ENCODE peak calls at places on chromosome 6, in six cellular contexts. L, K, R, P, T and G are unnamed samples.

GRCh38 chr6:117165921-117166499 is 99.3 kb upstream of the VGLL2 start:
- DNase-seq in L (no peak), K (no peak), R (no peak), P (no peak), T (no peak), G (peak)

GRCh38 chr6:18226451-18226850 is 37.9 kb downstream of the DEK start:
- DNase-seq in L (peak), K (no peak), R (peak), P (no peak), T (no peak), G (peak)

GRCh38 chr6:109793793-109794192 is 102.7 kb downstream of the FIG4 start:
- DNase-seq in L (peak), K (no peak), R (peak), P (no peak), T (no peak), G (peak)

GRCh38 chr6:25278557-25278913 is 639 bp upstream of the CARMIL1 start:
- DNase-seq in L (no peak), K (no peak), R (peak), P (no peak), T (no peak), G (no peak)

GRCh38 chr6:29764422-29765196 is 41.4 kb downstream of the HLA-F start:
- DNase-seq in L (no peak), K (peak), R (no peak), P (no peak), T (no peak), G (no peak)

GRCh38 chr6:142913511-142914047 is 31.4 kb downstream of the HIVEP2 start:
- DNase-seq in L (no peak), K (no peak), R (peak), P (no peak), T (no peak), G (no peak)

GRCh38 chr6:158131926-158132325 is 36.1 kb downstream of the SERAC1 start:
- DNase-seq in L (peak), K (no peak), R (peak), P (no peak), T (no peak), G (peak)

GRCh38 chr6:154882107-154882506 is 113.0 kb upstream of the TIAM2 start:
- DNase-seq in L (peak), K (no peak), R (no peak), P (no peak), T (no peak), G (no peak)

GRCh38 chr6:134238960-134239795 is 78.7 kb downstream of the SGK1 start:
- DNase-seq in L (no peak), K (no peak), R (no peak), P (no peak), T (no peak), G (no peak)

GRCh38 chr6:139416146-139416545 is 41.7 kb upstream of the CITED2 start:
- DNase-seq in L (peak), K (no peak), R (no peak), P (no peak), T (no peak), G (peak)

DNA sequence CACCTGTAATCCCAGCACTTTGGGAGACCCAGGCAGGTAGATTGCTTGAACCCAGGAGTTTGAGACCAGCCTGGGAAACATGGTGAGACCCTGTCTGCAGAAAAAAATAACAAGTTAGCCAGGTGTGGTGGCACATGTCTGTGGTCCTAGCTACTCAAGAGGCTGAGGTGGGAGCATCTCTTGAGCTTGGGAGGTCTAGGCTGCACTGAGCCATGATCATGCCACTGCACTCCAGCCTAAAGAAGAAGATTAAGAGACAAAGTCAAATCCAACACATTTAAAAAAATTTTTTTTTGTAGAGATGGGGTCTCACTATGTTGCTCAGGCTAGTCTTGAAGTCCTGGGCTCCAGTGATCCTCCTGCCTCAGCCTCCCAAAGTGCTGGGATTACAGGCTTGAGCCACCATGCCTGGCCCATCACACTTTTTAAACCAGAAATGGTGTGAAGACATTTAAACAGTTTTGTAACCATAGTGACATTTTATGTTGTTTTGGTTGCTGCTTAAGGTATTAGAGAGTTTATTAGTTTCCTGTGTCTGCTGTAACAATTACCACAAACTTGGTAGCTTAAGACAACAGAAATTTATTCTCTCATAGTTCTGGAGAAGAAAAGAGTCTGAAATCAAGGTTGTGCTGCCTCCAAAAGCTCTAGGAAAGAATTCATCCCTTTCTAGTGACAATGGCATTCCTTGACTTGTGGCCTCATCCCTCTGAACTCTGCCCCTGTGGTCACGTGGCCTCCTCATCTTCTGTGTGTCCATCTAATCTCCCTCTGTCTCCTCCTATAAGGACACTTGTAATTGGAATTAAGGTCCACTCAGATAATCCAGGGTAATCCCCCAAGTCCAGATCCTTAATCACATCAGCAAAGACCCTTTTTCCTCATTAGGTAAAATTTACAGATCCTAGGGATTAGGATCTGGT is 104.6 kb upstream of the TNFAIP3 start:
- DNase-seq in L (no peak), K (no peak), R (no peak), P (no peak), T (no peak), G (no peak)
- H4K91ac ChIP-seq in L (no peak), K (no peak), R (no peak), P (no peak), T (no peak), G (no peak)

DNA sequence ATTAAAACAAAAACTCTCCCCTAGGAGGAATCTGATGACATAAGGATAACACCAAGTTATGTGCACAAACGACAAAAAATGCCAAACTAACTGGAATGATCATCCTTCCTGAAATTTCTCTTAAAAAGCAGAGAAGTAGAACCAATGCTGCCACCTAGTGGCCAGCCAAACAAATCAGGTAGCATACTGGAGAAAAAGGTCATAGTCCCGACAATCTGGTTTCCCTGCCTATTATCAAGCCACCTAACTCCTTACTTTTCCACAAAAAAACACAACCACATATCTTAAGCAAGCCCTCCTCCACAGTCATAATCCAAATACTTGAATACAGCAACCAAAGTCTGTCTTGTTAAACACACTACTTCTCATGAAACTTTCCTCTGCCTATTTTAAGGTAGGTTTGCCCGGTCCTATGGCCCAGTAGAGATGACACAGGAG is 5.3 kb downstream of the OARD1 start:
- DNase-seq in L (peak), K (peak), R (peak), P (peak), T (no peak), G (peak)
- H3K27ac ChIP-seq in L (no peak), K (no peak), R (no peak), P (no peak), T (no peak), G (no peak)

GRCh38 chr6:74966712-74967111 is 239.1 kb downstream of the COL12A1 start:
- DNase-seq in L (no peak), K (no peak), R (no peak), P (no peak), T (no peak), G (no peak)
- H4K91ac ChIP-seq in L (no peak), K (no peak), R (no peak), P (no peak), T (no peak), G (no peak)

GRCh38 chr6:33073431-33073871 is at the start of gene HLA-DPA1:
- DNase-seq in L (peak), K (peak), R (peak), P (no peak), T (no peak), G (peak)

GRCh38 chr6:33075208-33075567 is 602 bp upstream of the HLA-DPB1 start:
- DNase-seq in L (no peak), K (no peak), R (no peak), P (no peak), T (no peak), G (no peak)

GRCh38 chr6:33071579-33071978 is 1.9 kb downstream of the HLA-DPA1 start:
- DNase-seq in L (no peak), K (no peak), R (no peak), P (no peak), T (no peak), G (no peak)

GRCh38 chr6:33070909-33071308 is 2.5 kb downstream of the HLA-DPA1 start:
- DNase-seq in L (no peak), K (no peak), R (no peak), P (no peak), T (no peak), G (no peak)

DNA sequence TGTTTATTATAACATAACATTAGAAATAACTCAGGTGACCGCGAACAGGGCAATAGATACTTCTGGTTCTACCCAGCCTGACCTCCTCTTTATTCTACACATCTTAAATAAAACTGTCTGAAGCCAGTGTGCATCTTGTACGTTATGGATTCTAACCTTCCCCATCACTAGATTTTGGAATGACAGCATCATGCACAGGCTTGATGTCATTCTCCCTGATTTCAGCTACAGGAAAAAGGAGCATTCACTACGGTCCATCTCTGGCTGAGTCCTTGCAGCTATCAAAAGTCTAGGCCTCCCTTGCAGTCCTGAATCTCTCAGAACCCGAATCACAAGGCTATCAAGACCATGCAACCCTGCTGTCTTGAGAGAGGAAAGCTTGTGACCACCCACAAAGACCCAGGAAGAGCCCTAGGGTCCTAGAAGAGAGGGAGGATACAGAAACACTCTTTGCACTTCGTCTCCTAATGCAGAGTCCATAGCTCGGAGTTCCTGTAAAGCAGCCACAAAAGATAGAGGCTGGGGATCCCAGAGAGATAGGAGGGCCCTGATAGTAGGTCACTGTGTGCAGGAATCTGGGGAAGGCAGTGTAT is 845 bp downstream of the HLA-DPA1 start:
- DNase-seq in L (no peak), K (no peak), R (no peak), P (no peak), T (no peak), G (no peak)
- H3K27ac ChIP-seq in L (no peak), K (no peak), R (no peak), P (no peak), T (no peak), G (no peak)

DNA sequence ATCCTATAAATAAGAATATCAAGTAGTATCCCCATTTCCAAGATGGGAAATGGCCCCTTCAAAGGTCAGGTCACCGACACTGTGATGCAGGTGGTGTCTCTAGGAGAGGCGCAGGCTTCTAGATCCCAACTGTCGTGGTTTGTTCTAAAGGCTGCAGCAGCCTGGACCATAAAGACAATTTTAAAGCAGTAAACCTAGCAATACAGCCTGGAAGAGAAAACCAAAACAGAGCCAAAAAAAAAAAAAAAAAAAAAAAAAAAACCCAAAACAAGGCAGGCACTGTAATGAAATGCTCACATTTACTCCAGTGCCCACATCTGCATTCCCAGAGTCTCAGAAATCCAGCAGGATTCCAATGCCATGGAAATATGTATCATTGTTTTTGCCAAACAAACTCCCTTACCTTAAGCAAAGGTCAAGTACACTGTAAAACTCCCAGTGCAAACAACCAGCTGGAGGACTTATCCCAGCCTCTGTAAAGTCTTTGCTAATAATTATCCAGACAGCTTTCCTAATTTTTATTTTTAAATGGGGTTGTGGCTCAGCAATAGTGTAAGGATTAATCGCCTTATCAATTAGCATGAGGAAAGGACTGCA is 98.2 kb downstream of the PSMG4 start:
- DNase-seq in L (no peak), K (no peak), R (peak), P (no peak), T (no peak), G (no peak)
- H4K91ac ChIP-seq in L (no peak), K (no peak), R (no peak), P (no peak), T (no peak), G (no peak)

GRCh38 chr6:114055758-114056157 is 84.8 kb upstream of the HDAC2 start:
- DNase-seq in L (peak), K (no peak), R (no peak), P (no peak), T (no peak), G (no peak)

GRCh38 chr6:114052141-114052540 is 81.2 kb upstream of the HDAC2 start:
- DNase-seq in L (peak), K (no peak), R (no peak), P (no peak), T (no peak), G (no peak)

GRCh38 chr6:114053791-114054190 is 82.8 kb upstream of the HDAC2 start:
- DNase-seq in L (no peak), K (no peak), R (no peak), P (no peak), T (no peak), G (no peak)

GRCh38 chr6:114058435-114058834 is 87.5 kb upstream of the HDAC2 start:
- DNase-seq in L (no peak), K (no peak), R (peak), P (no peak), T (no peak), G (no peak)

DNA sequence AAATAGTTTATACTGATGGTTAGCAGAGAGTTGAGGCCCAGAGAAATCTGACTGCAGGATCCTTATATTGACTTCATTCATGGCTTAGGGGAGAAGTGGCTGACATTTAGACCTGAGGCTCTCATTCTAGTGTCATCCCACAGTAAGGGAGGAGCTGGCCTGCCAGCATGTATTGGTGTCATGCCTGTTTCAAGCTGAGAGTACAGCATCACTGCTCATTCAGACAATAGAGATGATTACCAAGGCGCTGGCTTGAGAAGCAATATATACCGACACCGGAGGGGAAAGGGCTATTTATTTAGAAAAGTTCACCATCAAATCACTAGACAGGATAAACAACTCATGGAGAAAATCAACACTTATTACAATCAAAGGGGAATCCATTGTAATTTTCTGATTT is 84.4 kb upstream of the HDAC2 start:
- DNase-seq in L (no peak), K (no peak), R (no peak), P (no peak), T (no peak), G (no peak)
- H3K27ac ChIP-seq in L (no peak), K (no peak), R (no peak), P (no peak), T (no peak), G (no peak)

GRCh38 chr6:88856566-88856965 is 106.9 kb downstream of the RNGTT start:
- DNase-seq in L (peak), K (no peak), R (no peak), P (no peak), T (no peak), G (no peak)
- H4K91ac ChIP-seq in L (no peak), K (no peak), R (no peak), P (no peak), T (no peak), G (no peak)

DNA sequence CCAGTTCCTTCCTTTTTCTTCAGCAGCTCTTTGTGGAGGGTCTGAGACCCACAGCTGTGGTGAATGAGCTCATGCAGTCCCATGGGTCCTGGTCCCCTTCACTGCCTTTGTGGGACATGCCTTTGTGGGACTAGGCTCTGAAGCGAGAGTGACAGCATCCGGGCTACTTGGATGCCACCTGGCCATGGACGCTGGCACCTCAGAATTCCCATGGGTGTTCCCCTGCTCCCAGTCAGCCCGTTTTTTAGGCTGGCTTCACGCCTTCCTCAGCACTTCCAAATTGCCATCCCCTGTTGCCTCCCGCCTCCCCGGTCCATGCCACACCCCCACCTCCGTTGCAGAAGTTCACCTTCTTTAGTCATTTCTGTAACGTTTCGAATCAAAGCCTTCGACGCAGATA is 45.1 kb downstream of the RAMACL start:
- DNase-seq in L (no peak), K (no peak), R (no peak), P (no peak), T (no peak), G (no peak)
- H3K27ac ChIP-seq in L (no peak), K (no peak), R (no peak), P (no peak), T (no peak), G (no peak)

GRCh38 chr6:152423216-152424103 is 213.7 kb downstream of the SYNE1 start:
- DNase-seq in L (no peak), K (no peak), R (no peak), P (no peak), T (no peak), G (no peak)

GRCh38 chr6:152426276-152426675 is 210.9 kb downstream of the SYNE1 start:
- DNase-seq in L (no peak), K (no peak), R (peak), P (no peak), T (no peak), G (no peak)

GRCh38 chr6:152416652-152417051 is 220.5 kb downstream of the SYNE1 start:
- DNase-seq in L (no peak), K (no peak), R (no peak), P (no peak), T (no peak), G (no peak)

DNA sequence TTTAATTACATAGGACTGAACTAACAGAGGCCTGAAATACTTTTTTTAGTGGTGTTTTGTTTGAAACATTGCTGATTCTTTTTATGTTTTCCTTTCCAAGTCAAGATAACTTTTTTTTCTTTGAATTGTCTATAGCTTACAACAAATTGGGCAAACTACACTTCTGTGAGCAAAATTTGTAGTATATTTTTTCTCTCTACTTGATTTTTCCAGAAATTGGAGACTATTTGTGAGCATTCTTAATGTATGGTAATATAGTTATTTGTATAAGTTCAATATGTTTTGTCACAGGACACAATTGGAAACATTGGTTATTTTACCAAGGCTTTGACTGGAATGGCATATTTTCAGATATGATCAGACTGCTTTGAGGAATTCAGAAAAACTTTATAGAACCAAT is 216.5 kb downstream of the SYNE1 start:
- DNase-seq in L (no peak), K (no peak), R (no peak), P (no peak), T (no peak), G (no peak)
- H4K91ac ChIP-seq in L (no peak), K (no peak), R (no peak), P (no peak), T (no peak), G (no peak)